ENCODE peak calls at places on chromosomes 3 and 15, in seven cellular contexts. P is suprapubic skin, U is psoas muscle, D is heart right ventricle, N is cardiac muscle cell, G is breast epithelium, O is neural progenitor cell. L is an unnamed sample. For H3K27me3, the result is how much of the 10 kb centered on the place peaks cover.

GRCh38 chr15:40430271-40430805 is 10.4 kb upstream of the BAHD1 start:
- DNase-seq in P (no peak), U (peak), D (no peak), N (no peak), G (no peak), O (no peak), L (no peak)

GRCh38 chr3:106765342-106765741 is 611.9 kb upstream of the CCDC54 start:
- DNase-seq in P (no peak), U (no peak), D (no peak), N (peak), G (no peak), O (no peak), L (no peak)

GRCh38 chr15:69603369-69604049 is 150.9 kb downstream of the RPLP1 start:
- DNase-seq in P (no peak), U (no peak), D (no peak), N (no peak), G (no peak), O (no peak), L (no peak)

GRCh38 chr15:98138910-98139309 is 178.4 kb downstream of the ARRDC4 start:
- DNase-seq in P (no peak), U (no peak), D (no peak), N (no peak), G (no peak), O (no peak), L (no peak)

GRCh38 chr15:42060477-42060763 is 33.9 kb downstream of the PLA2G4D start:
- DNase-seq in P (no peak), U (no peak), D (no peak), N (no peak), G (peak), O (no peak), L (no peak)

GRCh38 chr3:10744098-10744465 is 71.9 kb upstream of the SLC6A11 start:
- DNase-seq in P (no peak), U (no peak), D (no peak), N (no peak), G (no peak), O (peak), L (peak)

GRCh38 chr15:41494190-41494921 is 682 bp downstream of the ITPKA start:
- DNase-seq in P (no peak), U (peak), D (no peak), N (no peak), G (no peak), O (peak), L (no peak)

GRCh38 chr15:48616216-48616615 is 29.3 kb downstream of the FBN1 start:
- DNase-seq in P (no peak), U (no peak), D (no peak), N (peak), G (no peak), O (no peak), L (no peak)

GRCh38 chr15:75153084-75153483 is 48.6 kb upstream of the C15orf39 start:
- DNase-seq in P (no peak), U (no peak), D (no peak), N (peak), G (no peak), O (no peak), L (no peak)

GRCh38 chr3:134228461-134228860 is 22.2 kb downstream of the RYK start:
- DNase-seq in P (no peak), U (no peak), D (no peak), N (no peak), G (no peak), O (no peak), L (no peak)

GRCh38 chr3:171458056-171458856 is 1.9 kb downstream of the TNIK start:
- DNase-seq in P (no peak), U (no peak), D (no peak), N (no peak), G (no peak), O (peak), L (peak)
- H3K27me3 ChIP-seq in P (under half), U (under half), D (under half), N (under half), G (under half), O (half or more), L (under half)

GRCh38 chr3:128572013-128572412 is 78.6 kb downstream of the RPN1 start:
- DNase-seq in P (no peak), U (no peak), D (no peak), N (no peak), G (no peak), O (no peak), L (no peak)

GRCh38 chr3:128569756-128570155 is 76.8 kb upstream of the GATA2 start:
- DNase-seq in P (no peak), U (no peak), D (no peak), N (no peak), G (no peak), O (no peak), L (no peak)

GRCh38 chr3:128567705-128568356 is 74.8 kb upstream of the GATA2 start:
- DNase-seq in P (no peak), U (no peak), D (no peak), N (no peak), G (no peak), O (no peak), L (no peak)

GRCh38 chr3:128567141-128567540 is 74.1 kb upstream of the GATA2 start:
- DNase-seq in P (no peak), U (no peak), D (no peak), N (no peak), G (no peak), O (no peak), L (no peak)

GRCh38 chr3:128568602-128569490 is 75.8 kb upstream of the GATA2 start:
- DNase-seq in P (no peak), U (no peak), D (no peak), N (no peak), G (no peak), O (no peak), L (no peak)
- H3K27ac ChIP-seq in P (no peak), U (no peak), D (peak), N (no peak), G (no peak), O (no peak), L (no peak)

DNA sequence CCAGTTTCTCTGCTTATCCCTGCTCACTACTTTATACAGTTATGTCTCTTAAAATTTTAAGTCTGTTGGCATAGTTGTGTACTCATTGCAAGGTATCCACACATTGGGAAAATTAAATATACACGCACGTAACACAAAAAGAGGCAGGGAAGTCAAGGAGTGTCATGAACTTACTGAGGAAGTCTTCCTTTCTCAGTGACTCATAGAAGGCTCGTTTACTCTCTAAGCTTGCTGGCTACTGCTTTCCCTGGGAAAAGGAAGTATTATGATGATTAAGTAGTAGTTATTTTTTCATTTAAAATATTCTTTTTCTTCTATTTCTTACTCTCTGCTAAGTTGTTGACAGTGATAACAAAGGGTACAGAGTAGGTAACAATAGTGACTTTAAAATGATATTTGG is 287.3 kb downstream of the UBE2E2 start:
- DNase-seq in P (no peak), U (no peak), D (no peak), N (peak), G (no peak), O (no peak), L (no peak)
- H3K4me3 ChIP-seq in P (no peak), U (no peak), D (no peak), N (no peak), G (no peak), O (no peak), L (no peak)

GRCh38 chr3:185155678-185156077 is 2.8 kb upstream of the C3orf70 start:
- DNase-seq in P (no peak), U (no peak), D (no peak), N (no peak), G (no peak), O (no peak), L (no peak)
- H3K27me3 ChIP-seq in P (under half), U (under half), D (half or more), N (under half), G (under half), O (under half), L (under half)

GRCh38 chr15:72200395-72201237 is 3.0 kb upstream of the GRAMD2A start:
- DNase-seq in P (no peak), U (no peak), D (no peak), N (no peak), G (no peak), O (no peak), L (no peak)

GRCh38 chr15:72202801-72203506 is 5.4 kb upstream of the GRAMD2A start:
- DNase-seq in P (no peak), U (no peak), D (no peak), N (no peak), G (no peak), O (no peak), L (no peak)

GRCh38 chr15:72202302-72202701 is 4.7 kb upstream of the GRAMD2A start:
- DNase-seq in P (no peak), U (no peak), D (no peak), N (no peak), G (no peak), O (no peak), L (no peak)

GRCh38 chr15:72199721-72200212 is 2.2 kb upstream of the GRAMD2A start:
- DNase-seq in P (peak), U (peak), D (peak), N (peak), G (peak), O (peak), L (peak)

DNA sequence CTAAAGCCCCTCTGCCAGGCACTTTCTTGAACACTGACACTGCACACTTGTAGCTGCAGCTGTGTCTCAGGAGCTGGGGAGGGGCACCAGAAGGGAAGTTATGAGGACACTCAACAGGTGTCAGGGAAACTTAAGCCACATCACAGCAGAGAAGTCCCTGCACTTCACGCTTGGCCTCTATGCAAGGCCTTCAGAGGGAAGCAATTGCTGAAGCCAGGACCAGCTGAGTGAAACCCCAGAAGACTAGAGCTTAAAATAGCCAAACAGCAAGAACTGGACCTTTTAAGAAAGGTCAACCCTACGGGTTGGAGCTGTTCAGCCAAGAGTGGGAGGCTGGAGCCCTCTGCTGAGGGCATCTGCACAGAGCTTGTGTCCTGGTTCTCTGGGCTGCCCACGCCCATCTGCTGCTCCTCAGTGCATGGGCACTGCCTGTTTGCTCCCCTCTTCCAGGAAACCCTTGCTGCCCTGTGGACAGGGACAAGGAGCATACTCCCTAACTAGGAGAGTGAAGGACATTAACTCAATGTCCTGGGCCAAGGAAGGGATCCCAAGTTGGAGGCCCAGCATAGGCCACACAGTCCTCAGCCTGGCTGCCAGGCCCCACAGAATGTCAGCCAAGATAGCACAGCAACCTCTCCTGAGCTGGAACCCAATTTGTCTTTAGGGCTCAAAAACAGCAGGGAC is 3.9 kb upstream of the GRAMD2A start:
- DNase-seq in P (no peak), U (no peak), D (no peak), N (no peak), G (no peak), O (no peak), L (no peak)
- H3K27ac ChIP-seq in P (no peak), U (peak), D (peak), N (peak), G (peak), O (no peak), L (peak)